ENCODE peak calls at places on chromosomes 6 and 20, in seven cellular contexts. One of them, this sample, is unnamed. For H3K4me1, the result is how much of the 10 kb centered on the place peaks cover.

GRCh38 chr20:35947489-35947888 is 6.8 kb downstream of the SCAND1 start:
- DNase-seq in heart left ventricle: no peak
- DNase-seq in HCT116: peak
- DNase-seq in cardiac muscle cell: peak
- DNase-seq in GM23248: peak
- DNase-seq in left lung: no peak
- DNase-seq in heart right ventricle: no peak
- DNase-seq in this sample: no peak

GRCh38 chr6:21115111-21115510 is 478.4 kb upstream of the SOX4 start:
- DNase-seq in HCT116: no peak
- DNase-seq in left lung: no peak
- DNase-seq in GM23248: peak
- DNase-seq in heart right ventricle: no peak
- DNase-seq in cardiac muscle cell: peak
- DNase-seq in heart left ventricle: peak
- DNase-seq in this sample: no peak

GRCh38 chr6:4554645-4555044 is 221.6 kb upstream of the CDYL start:
- DNase-seq in GM23248: peak
- DNase-seq in HCT116: no peak
- DNase-seq in cardiac muscle cell: no peak
- DNase-seq in left lung: no peak
- DNase-seq in heart left ventricle: no peak
- DNase-seq in heart right ventricle: no peak
- DNase-seq in this sample: no peak

GRCh38 chr6:154590770-154591169 is 80.3 kb upstream of the CNKSR3 start:
- DNase-seq in heart left ventricle: no peak
- DNase-seq in cardiac muscle cell: no peak
- DNase-seq in heart right ventricle: no peak
- DNase-seq in GM23248: no peak
- DNase-seq in HCT116: no peak
- DNase-seq in left lung: no peak
- DNase-seq in this sample: no peak

GRCh38 chr6:101286146-101286545 is 107.4 kb upstream of the GRIK2 start:
- DNase-seq in heart left ventricle: no peak
- DNase-seq in cardiac muscle cell: no peak
- DNase-seq in GM23248: no peak
- DNase-seq in heart right ventricle: no peak
- DNase-seq in HCT116: no peak
- DNase-seq in left lung: no peak
- DNase-seq in this sample: no peak

GRCh38 chr6:43171284-43172126 is 436 bp downstream of the SRF start:
- DNase-seq in left lung: no peak
- DNase-seq in GM23248: peak
- DNase-seq in cardiac muscle cell: no peak
- DNase-seq in heart right ventricle: no peak
- DNase-seq in heart left ventricle: no peak
- DNase-seq in HCT116: no peak
- DNase-seq in this sample: peak

GRCh38 chr20:584375-585301 is 25.5 kb downstream of the TCF15 start:
- DNase-seq in left lung: no peak
- DNase-seq in GM23248: peak
- DNase-seq in cardiac muscle cell: no peak
- DNase-seq in heart left ventricle: peak
- DNase-seq in heart right ventricle: no peak
- DNase-seq in HCT116: peak
- DNase-seq in this sample: no peak

GRCh38 chr6:125486881-125487280 is 185.1 kb upstream of the HDDC2 start:
- DNase-seq in heart left ventricle: no peak
- DNase-seq in cardiac muscle cell: peak
- DNase-seq in heart right ventricle: no peak
- DNase-seq in HCT116: no peak
- DNase-seq in left lung: no peak
- DNase-seq in GM23248: no peak
- DNase-seq in this sample: no peak

GRCh38 chr6:153193176-153193885 is 62.2 kb upstream of the RGS17 start:
- DNase-seq in HCT116: no peak
- DNase-seq in heart left ventricle: no peak
- DNase-seq in GM23248: no peak
- DNase-seq in cardiac muscle cell: no peak
- DNase-seq in heart right ventricle: no peak
- DNase-seq in left lung: no peak
- DNase-seq in this sample: no peak

GRCh38 chr6:56073315-56073714 is 174.1 kb downstream of the COL21A1 start:
- DNase-seq in heart right ventricle: no peak
- DNase-seq in GM23248: peak
- DNase-seq in cardiac muscle cell: peak
- DNase-seq in HCT116: no peak
- DNase-seq in left lung: no peak
- DNase-seq in heart left ventricle: no peak
- DNase-seq in this sample: no peak

GRCh38 chr6:24930386-24930785 is 5.4 kb downstream of the RIPOR2 start:
- DNase-seq in left lung: no peak
- DNase-seq in GM23248: peak
- DNase-seq in heart right ventricle: no peak
- DNase-seq in heart left ventricle: peak
- DNase-seq in HCT116: no peak
- DNase-seq in cardiac muscle cell: peak
- DNase-seq in this sample: no peak

GRCh38 chr6:109002882-109003281 is 91.8 kb downstream of the SESN1 start:
- DNase-seq in HCT116: no peak
- DNase-seq in heart left ventricle: no peak
- DNase-seq in heart right ventricle: no peak
- DNase-seq in left lung: no peak
- DNase-seq in GM23248: no peak
- DNase-seq in cardiac muscle cell: no peak
- DNase-seq in this sample: no peak

GRCh38 chr6:107956586-107957164 is 1.3 kb downstream of the SEC63 start:
- DNase-seq in heart left ventricle: no peak
- DNase-seq in HCT116: no peak
- DNase-seq in GM23248: peak
- DNase-seq in left lung: no peak
- DNase-seq in cardiac muscle cell: peak
- DNase-seq in heart right ventricle: no peak
- DNase-seq in this sample: no peak

GRCh38 chr20:10523438-10523837 is 88.3 kb downstream of the SLX4IP start:
- DNase-seq in GM23248: no peak
- DNase-seq in HCT116: no peak
- DNase-seq in cardiac muscle cell: no peak
- DNase-seq in heart right ventricle: no peak
- DNase-seq in heart left ventricle: no peak
- DNase-seq in left lung: no peak
- DNase-seq in this sample: no peak

GRCh38 chr20:31596831-31597482 is 8.1 kb upstream of the ID1 start:
- DNase-seq in HCT116: no peak
- DNase-seq in heart right ventricle: no peak
- DNase-seq in left lung: no peak
- DNase-seq in cardiac muscle cell: no peak
- DNase-seq in heart left ventricle: no peak
- DNase-seq in GM23248: no peak
- DNase-seq in this sample: no peak

GRCh38 chr6:45563092-45563491 is 185.4 kb upstream of the SUPT3H start:
- DNase-seq in GM23248: no peak
- DNase-seq in cardiac muscle cell: peak
- DNase-seq in heart right ventricle: no peak
- DNase-seq in heart left ventricle: no peak
- DNase-seq in left lung: no peak
- DNase-seq in HCT116: no peak
- DNase-seq in this sample: no peak

GRCh38 chr6:15332441-15332840 is 86.6 kb downstream of the JARID2 start:
- DNase-seq in GM23248: no peak
- DNase-seq in left lung: no peak
- DNase-seq in cardiac muscle cell: no peak
- DNase-seq in HCT116: no peak
- DNase-seq in heart right ventricle: no peak
- DNase-seq in heart left ventricle: no peak
- DNase-seq in this sample: no peak

GRCh38 chr6:101080597-101080996 is 199.5 kb upstream of the ASCC3 start:
- DNase-seq in HCT116: no peak
- DNase-seq in left lung: no peak
- DNase-seq in heart left ventricle: no peak
- DNase-seq in heart right ventricle: no peak
- DNase-seq in cardiac muscle cell: peak
- DNase-seq in GM23248: peak
- DNase-seq in this sample: no peak

GRCh38 chr20:64062596-64063388 is at the start of gene TCEA2:
- DNase-seq in GM23248: peak
- DNase-seq in HCT116: peak
- DNase-seq in cardiac muscle cell: peak
- DNase-seq in left lung: peak
- DNase-seq in heart left ventricle: peak
- DNase-seq in heart right ventricle: peak
- DNase-seq in this sample: peak

GRCh38 chr20:64065062-64065972 is 2.3 kb downstream of the TCEA2 start:
- DNase-seq in heart left ventricle: no peak
- DNase-seq in left lung: no peak
- DNase-seq in heart right ventricle: no peak
- DNase-seq in HCT116: no peak
- DNase-seq in cardiac muscle cell: no peak
- DNase-seq in GM23248: no peak
- DNase-seq in this sample: no peak

GRCh38 chr20:64063389-64064144 is 569 bp downstream of the TCEA2 start:
- DNase-seq in heart left ventricle: no peak
- DNase-seq in HCT116: no peak
- DNase-seq in cardiac muscle cell: no peak
- DNase-seq in GM23248: peak
- DNase-seq in left lung: no peak
- DNase-seq in heart right ventricle: no peak
- DNase-seq in this sample: no peak

GRCh38 chr20:64065973-64066341 is 3.0 kb downstream of the TCEA2 start:
- DNase-seq in cardiac muscle cell: peak
- DNase-seq in heart right ventricle: no peak
- DNase-seq in left lung: no peak
- DNase-seq in heart left ventricle: no peak
- DNase-seq in HCT116: peak
- DNase-seq in GM23248: peak
- DNase-seq in this sample: no peak

DNA sequence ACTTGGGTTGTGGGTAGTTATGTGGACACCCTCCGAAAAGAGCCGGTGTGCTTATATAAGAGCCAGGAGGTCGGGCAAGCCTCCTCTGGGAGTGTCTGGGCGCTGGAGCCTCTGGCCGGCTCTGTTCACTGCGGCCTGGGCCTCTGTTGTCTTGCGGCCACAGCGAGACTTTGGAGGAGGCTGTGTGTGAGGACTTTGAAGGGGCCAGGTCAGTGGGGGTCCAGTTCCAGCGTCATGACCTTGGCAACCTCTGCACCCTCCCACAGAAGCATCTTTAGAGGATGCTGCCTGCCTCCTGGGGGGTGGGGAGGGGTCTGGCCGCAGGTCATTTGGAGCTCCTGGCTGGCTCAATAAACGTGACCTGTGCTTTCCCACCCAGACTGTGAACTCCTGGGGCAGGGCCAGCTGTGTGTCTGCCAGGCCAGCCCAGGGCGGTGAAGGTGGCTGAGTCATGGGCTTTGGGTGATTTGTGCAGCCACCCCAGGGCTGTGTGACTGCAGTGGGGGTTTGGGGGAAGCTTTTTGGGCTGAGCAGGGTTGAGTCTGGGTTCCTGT is 1.2 kb downstream of the TCEA2 start:
- DNase-seq in heart right ventricle: no peak
- DNase-seq in cardiac muscle cell: peak
- DNase-seq in HCT116: peak
- DNase-seq in left lung: no peak
- DNase-seq in heart left ventricle: no peak
- DNase-seq in GM23248: peak
- DNase-seq in this sample: no peak
- H3K4me3 ChIP-seq in heart right ventricle: peak
- H3K4me3 ChIP-seq in cardiac muscle cell: peak
- H3K4me3 ChIP-seq in HCT116: peak
- H3K4me3 ChIP-seq in left lung: peak
- H3K4me3 ChIP-seq in heart left ventricle: no peak
- H3K4me3 ChIP-seq in GM23248: peak
- H3K4me3 ChIP-seq in this sample: peak

DNA sequence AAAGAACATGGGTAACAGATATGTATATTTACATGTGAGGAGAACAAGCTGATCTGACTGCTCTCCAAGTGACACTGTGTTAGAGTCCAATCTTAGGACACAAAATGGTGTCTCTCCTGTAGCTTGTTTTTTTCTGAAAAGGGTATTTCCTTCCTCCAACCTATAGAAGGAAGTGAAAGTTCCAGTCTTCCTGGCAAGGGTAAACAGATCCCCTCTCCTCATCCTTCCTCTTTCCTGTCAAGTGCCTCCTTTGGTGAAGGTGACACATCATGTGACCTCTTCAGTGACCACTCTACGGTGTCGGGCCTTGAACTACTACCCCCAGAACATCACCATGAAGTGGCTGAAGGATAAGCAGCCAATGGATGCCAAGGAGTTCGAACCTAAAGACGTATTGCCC is 5.2 kb downstream of the HFE start:
- DNase-seq in heart left ventricle: no peak
- DNase-seq in GM23248: no peak
- DNase-seq in cardiac muscle cell: no peak
- DNase-seq in heart right ventricle: no peak
- DNase-seq in HCT116: no peak
- DNase-seq in left lung: no peak
- DNase-seq in this sample: no peak
- H3K4me1 ChIP-seq in heart left ventricle: under half
- H3K4me1 ChIP-seq in GM23248: under half
- H3K4me1 ChIP-seq in cardiac muscle cell: under half
- H3K4me1 ChIP-seq in heart right ventricle: under half
- H3K4me1 ChIP-seq in HCT116: under half
- H3K4me1 ChIP-seq in left lung: under half
- H3K4me1 ChIP-seq in this sample: under half

GRCh38 chr6:39932386-39932785 is 1.9 kb downstream of the MOCS1 start:
- DNase-seq in heart right ventricle: no peak
- DNase-seq in cardiac muscle cell: no peak
- DNase-seq in heart left ventricle: no peak
- DNase-seq in GM23248: no peak
- DNase-seq in HCT116: no peak
- DNase-seq in left lung: no peak
- DNase-seq in this sample: no peak

GRCh38 chr6:39929039-39929732 is 5.1 kb downstream of the MOCS1 start:
- DNase-seq in HCT116: no peak
- DNase-seq in heart right ventricle: no peak
- DNase-seq in heart left ventricle: no peak
- DNase-seq in cardiac muscle cell: no peak
- DNase-seq in GM23248: no peak
- DNase-seq in left lung: no peak
- DNase-seq in this sample: no peak

GRCh38 chr6:39931607-39932006 is 2.7 kb downstream of the MOCS1 start:
- DNase-seq in cardiac muscle cell: no peak
- DNase-seq in heart right ventricle: no peak
- DNase-seq in left lung: no peak
- DNase-seq in GM23248: no peak
- DNase-seq in HCT116: no peak
- DNase-seq in heart left ventricle: no peak
- DNase-seq in this sample: no peak

GRCh38 chr6:39929733-39930461 is 4.4 kb downstream of the MOCS1 start:
- DNase-seq in left lung: no peak
- DNase-seq in heart right ventricle: no peak
- DNase-seq in cardiac muscle cell: peak
- DNase-seq in HCT116: no peak
- DNase-seq in GM23248: peak
- DNase-seq in heart left ventricle: no peak
- DNase-seq in this sample: no peak

GRCh38 chr6:39930540-39930939 is 3.7 kb downstream of the MOCS1 start:
- DNase-seq in HCT116: no peak
- DNase-seq in left lung: no peak
- DNase-seq in heart left ventricle: no peak
- DNase-seq in heart right ventricle: no peak
- DNase-seq in GM23248: no peak
- DNase-seq in cardiac muscle cell: no peak
- DNase-seq in this sample: no peak
- H3K27ac ChIP-seq in HCT116: no peak
- H3K27ac ChIP-seq in left lung: no peak
- H3K27ac ChIP-seq in heart left ventricle: no peak
- H3K27ac ChIP-seq in heart right ventricle: peak
- H3K27ac ChIP-seq in GM23248: peak
- H3K27ac ChIP-seq in cardiac muscle cell: no peak
- H3K27ac ChIP-seq in this sample: no peak

GRCh38 chr20:49482621-49483017 is at the start of gene KCNB1:
- DNase-seq in heart left ventricle: peak
- DNase-seq in cardiac muscle cell: peak
- DNase-seq in HCT116: no peak
- DNase-seq in GM23248: peak
- DNase-seq in left lung: no peak
- DNase-seq in heart right ventricle: peak
- DNase-seq in this sample: peak
- H3K4me3 ChIP-seq in heart left ventricle: no peak
- H3K4me3 ChIP-seq in cardiac muscle cell: peak
- H3K4me3 ChIP-seq in HCT116: no peak
- H3K4me3 ChIP-seq in GM23248: peak
- H3K4me3 ChIP-seq in left lung: no peak
- H3K4me3 ChIP-seq in heart right ventricle: peak
- H3K4me3 ChIP-seq in this sample: no peak

This sample was measured in kidney.